ENCODE peak calls at places on chromosome 6, in eight cellular contexts. One of them, this sample, is unnamed.

GRCh38 chr6:169968541-169969270 is 217.3 kb downstream of the ERMARD start:
- DNase-seq in activated CD8-positive, alpha-beta memory T cell treated with anti-CD3 and anti-CD28 coated beads for 24 hours: no peak
- DNase-seq in HEK293T: no peak
- DNase-seq in neuronal stem cell: no peak
- DNase-seq in NCI-H748 treated with DMSO at 0.1 percent for 48 hours: no peak
- DNase-seq in LoVo: no peak
- DNase-seq in endodermal cell: peak
- DNase-seq in ovary: peak
- DNase-seq in this sample: no peak

GRCh38 chr6:112560651-112561050 is 213.5 kb downstream of the RFPL4B start:
- DNase-seq in endodermal cell: no peak
- DNase-seq in activated CD8-positive, alpha-beta memory T cell treated with anti-CD3 and anti-CD28 coated beads for 24 hours: no peak
- DNase-seq in LoVo: no peak
- DNase-seq in HEK293T: no peak
- DNase-seq in NCI-H748 treated with DMSO at 0.1 percent for 48 hours: no peak
- DNase-seq in neuronal stem cell: no peak
- DNase-seq in ovary: no peak
- DNase-seq in this sample: no peak

GRCh38 chr6:22194188-22194921 is 102.5 kb downstream of the PRL start:
- DNase-seq in LoVo: no peak
- DNase-seq in endodermal cell: no peak
- DNase-seq in ovary: no peak
- DNase-seq in HEK293T: no peak
- DNase-seq in NCI-H748 treated with DMSO at 0.1 percent for 48 hours: no peak
- DNase-seq in neuronal stem cell: no peak
- DNase-seq in activated CD8-positive, alpha-beta memory T cell treated with anti-CD3 and anti-CD28 coated beads for 24 hours: no peak
- DNase-seq in this sample: no peak

GRCh38 chr6:164554700-164555479 is 754.5 kb downstream of the C6orf118 start:
- DNase-seq in LoVo: no peak
- DNase-seq in HEK293T: no peak
- DNase-seq in ovary: no peak
- DNase-seq in neuronal stem cell: no peak
- DNase-seq in NCI-H748 treated with DMSO at 0.1 percent for 48 hours: no peak
- DNase-seq in endodermal cell: no peak
- DNase-seq in activated CD8-positive, alpha-beta memory T cell treated with anti-CD3 and anti-CD28 coated beads for 24 hours: no peak
- DNase-seq in this sample: no peak

GRCh38 chr6:9028086-9028485 is 592.7 kb upstream of the SLC35B3 start:
- DNase-seq in LoVo: no peak
- DNase-seq in ovary: no peak
- DNase-seq in neuronal stem cell: no peak
- DNase-seq in NCI-H748 treated with DMSO at 0.1 percent for 48 hours: no peak
- DNase-seq in activated CD8-positive, alpha-beta memory T cell treated with anti-CD3 and anti-CD28 coated beads for 24 hours: no peak
- DNase-seq in endodermal cell: no peak
- DNase-seq in HEK293T: no peak
- DNase-seq in this sample: no peak

GRCh38 chr6:44606506-44606905 is 219.0 kb downstream of the CDC5L start:
- DNase-seq in neuronal stem cell: no peak
- DNase-seq in LoVo: no peak
- DNase-seq in ovary: no peak
- DNase-seq in endodermal cell: peak
- DNase-seq in NCI-H748 treated with DMSO at 0.1 percent for 48 hours: peak
- DNase-seq in HEK293T: no peak
- DNase-seq in activated CD8-positive, alpha-beta memory T cell treated with anti-CD3 and anti-CD28 coated beads for 24 hours: peak
- DNase-seq in this sample: no peak

GRCh38 chr6:20403766-20404640 is 2.3 kb downstream of the E2F3 start:
- DNase-seq in ovary: peak
- DNase-seq in endodermal cell: peak
- DNase-seq in neuronal stem cell: peak
- DNase-seq in LoVo: peak
- DNase-seq in activated CD8-positive, alpha-beta memory T cell treated with anti-CD3 and anti-CD28 coated beads for 24 hours: peak
- DNase-seq in HEK293T: peak
- DNase-seq in NCI-H748 treated with DMSO at 0.1 percent for 48 hours: peak
- DNase-seq in this sample: no peak

GRCh38 chr6:79385333-79385732 is 150.9 kb upstream of the HMGN3 start:
- DNase-seq in endodermal cell: no peak
- DNase-seq in activated CD8-positive, alpha-beta memory T cell treated with anti-CD3 and anti-CD28 coated beads for 24 hours: no peak
- DNase-seq in LoVo: no peak
- DNase-seq in NCI-H748 treated with DMSO at 0.1 percent for 48 hours: no peak
- DNase-seq in ovary: no peak
- DNase-seq in neuronal stem cell: no peak
- DNase-seq in HEK293T: no peak
- DNase-seq in this sample: no peak

GRCh38 chr6:12132351-12133222 is 120.5 kb downstream of the HIVEP1 start:
- DNase-seq in ovary: no peak
- DNase-seq in endodermal cell: no peak
- DNase-seq in neuronal stem cell: no peak
- DNase-seq in activated CD8-positive, alpha-beta memory T cell treated with anti-CD3 and anti-CD28 coated beads for 24 hours: no peak
- DNase-seq in NCI-H748 treated with DMSO at 0.1 percent for 48 hours: no peak
- DNase-seq in HEK293T: no peak
- DNase-seq in LoVo: no peak
- DNase-seq in this sample: no peak

GRCh38 chr6:28648035-28648877 is 122.6 kb downstream of the GPX5 start:
- DNase-seq in endodermal cell: peak
- DNase-seq in neuronal stem cell: peak
- DNase-seq in LoVo: peak
- DNase-seq in ovary: peak
- DNase-seq in activated CD8-positive, alpha-beta memory T cell treated with anti-CD3 and anti-CD28 coated beads for 24 hours: peak
- DNase-seq in NCI-H748 treated with DMSO at 0.1 percent for 48 hours: peak
- DNase-seq in HEK293T: peak
- DNase-seq in this sample: no peak

GRCh38 chr6:3444276-3445088 is 12.4 kb downstream of the SLC22A23 start:
- DNase-seq in neuronal stem cell: no peak
- DNase-seq in ovary: no peak
- DNase-seq in HEK293T: no peak
- DNase-seq in endodermal cell: peak
- DNase-seq in LoVo: peak
- DNase-seq in NCI-H748 treated with DMSO at 0.1 percent for 48 hours: no peak
- DNase-seq in activated CD8-positive, alpha-beta memory T cell treated with anti-CD3 and anti-CD28 coated beads for 24 hours: no peak
- DNase-seq in this sample: no peak

GRCh38 chr6:136347847-136348246 is 58.2 kb upstream of the BCLAF1 start:
- DNase-seq in LoVo: no peak
- DNase-seq in activated CD8-positive, alpha-beta memory T cell treated with anti-CD3 and anti-CD28 coated beads for 24 hours: no peak
- DNase-seq in NCI-H748 treated with DMSO at 0.1 percent for 48 hours: no peak
- DNase-seq in ovary: no peak
- DNase-seq in HEK293T: no peak
- DNase-seq in neuronal stem cell: no peak
- DNase-seq in endodermal cell: no peak
- DNase-seq in this sample: no peak

GRCh38 chr6:15946701-15947390 is 182.0 kb upstream of the MYLIP start:
- DNase-seq in ovary: no peak
- DNase-seq in NCI-H748 treated with DMSO at 0.1 percent for 48 hours: no peak
- DNase-seq in activated CD8-positive, alpha-beta memory T cell treated with anti-CD3 and anti-CD28 coated beads for 24 hours: no peak
- DNase-seq in LoVo: no peak
- DNase-seq in HEK293T: no peak
- DNase-seq in endodermal cell: no peak
- DNase-seq in neuronal stem cell: no peak
- DNase-seq in this sample: no peak

GRCh38 chr6:169668203-169668847 is 33.5 kb downstream of the WDR27 start:
- DNase-seq in NCI-H748 treated with DMSO at 0.1 percent for 48 hours: no peak
- DNase-seq in LoVo: no peak
- DNase-seq in ovary: no peak
- DNase-seq in HEK293T: no peak
- DNase-seq in activated CD8-positive, alpha-beta memory T cell treated with anti-CD3 and anti-CD28 coated beads for 24 hours: no peak
- DNase-seq in neuronal stem cell: no peak
- DNase-seq in endodermal cell: no peak
- DNase-seq in this sample: no peak

GRCh38 chr6:157953580-157954091 is 28.0 kb upstream of the SYNJ2 start:
- DNase-seq in neuronal stem cell: no peak
- DNase-seq in ovary: no peak
- DNase-seq in NCI-H748 treated with DMSO at 0.1 percent for 48 hours: peak
- DNase-seq in activated CD8-positive, alpha-beta memory T cell treated with anti-CD3 and anti-CD28 coated beads for 24 hours: no peak
- DNase-seq in HEK293T: no peak
- DNase-seq in LoVo: peak
- DNase-seq in endodermal cell: no peak
- DNase-seq in this sample: no peak

GRCh38 chr6:119312875-119313338 is 36.7 kb downstream of the MAN1A1 start:
- DNase-seq in HEK293T: no peak
- DNase-seq in neuronal stem cell: no peak
- DNase-seq in LoVo: no peak
- DNase-seq in activated CD8-positive, alpha-beta memory T cell treated with anti-CD3 and anti-CD28 coated beads for 24 hours: no peak
- DNase-seq in ovary: no peak
- DNase-seq in endodermal cell: peak
- DNase-seq in NCI-H748 treated with DMSO at 0.1 percent for 48 hours: no peak
- DNase-seq in this sample: no peak

GRCh38 chr6:33807606-33808005 is 3.8 kb upstream of the MLN start:
- DNase-seq in neuronal stem cell: no peak
- DNase-seq in LoVo: no peak
- DNase-seq in NCI-H748 treated with DMSO at 0.1 percent for 48 hours: no peak
- DNase-seq in ovary: no peak
- DNase-seq in activated CD8-positive, alpha-beta memory T cell treated with anti-CD3 and anti-CD28 coated beads for 24 hours: no peak
- DNase-seq in endodermal cell: no peak
- DNase-seq in HEK293T: no peak
- DNase-seq in this sample: no peak

GRCh38 chr6:75149253-75149652 is 56.6 kb downstream of the COL12A1 start:
- DNase-seq in LoVo: no peak
- DNase-seq in endodermal cell: no peak
- DNase-seq in activated CD8-positive, alpha-beta memory T cell treated with anti-CD3 and anti-CD28 coated beads for 24 hours: no peak
- DNase-seq in neuronal stem cell: no peak
- DNase-seq in NCI-H748 treated with DMSO at 0.1 percent for 48 hours: no peak
- DNase-seq in ovary: no peak
- DNase-seq in HEK293T: no peak
- DNase-seq in this sample: no peak

GRCh38 chr6:141667580-141668309 is 465.0 kb upstream of the GJE1 start:
- DNase-seq in LoVo: no peak
- DNase-seq in activated CD8-positive, alpha-beta memory T cell treated with anti-CD3 and anti-CD28 coated beads for 24 hours: no peak
- DNase-seq in NCI-H748 treated with DMSO at 0.1 percent for 48 hours: no peak
- DNase-seq in HEK293T: no peak
- DNase-seq in ovary: no peak
- DNase-seq in neuronal stem cell: no peak
- DNase-seq in endodermal cell: peak
- DNase-seq in this sample: no peak

GRCh38 chr6:37244430-37245310 is 12.9 kb upstream of the TBC1D22B start:
- DNase-seq in NCI-H748 treated with DMSO at 0.1 percent for 48 hours: peak
- DNase-seq in neuronal stem cell: no peak
- DNase-seq in endodermal cell: no peak
- DNase-seq in HEK293T: no peak
- DNase-seq in LoVo: peak
- DNase-seq in activated CD8-positive, alpha-beta memory T cell treated with anti-CD3 and anti-CD28 coated beads for 24 hours: no peak
- DNase-seq in ovary: peak
- DNase-seq in this sample: no peak

GRCh38 chr6:168385380-168385779 is 55.6 kb upstream of the SMOC2 start:
- DNase-seq in LoVo: no peak
- DNase-seq in activated CD8-positive, alpha-beta memory T cell treated with anti-CD3 and anti-CD28 coated beads for 24 hours: no peak
- DNase-seq in ovary: no peak
- DNase-seq in endodermal cell: no peak
- DNase-seq in HEK293T: no peak
- DNase-seq in NCI-H748 treated with DMSO at 0.1 percent for 48 hours: no peak
- DNase-seq in neuronal stem cell: no peak
- DNase-seq in this sample: no peak

GRCh38 chr6:155381856-155382690 is 67.8 kb upstream of the TFB1M start:
- DNase-seq in neuronal stem cell: no peak
- DNase-seq in NCI-H748 treated with DMSO at 0.1 percent for 48 hours: no peak
- DNase-seq in ovary: no peak
- DNase-seq in LoVo: no peak
- DNase-seq in HEK293T: no peak
- DNase-seq in activated CD8-positive, alpha-beta memory T cell treated with anti-CD3 and anti-CD28 coated beads for 24 hours: no peak
- DNase-seq in endodermal cell: no peak
- DNase-seq in this sample: no peak

GRCh38 chr6:158040051-158040803 is 58.6 kb downstream of the SYNJ2 start:
- DNase-seq in HEK293T: peak
- DNase-seq in ovary: peak
- DNase-seq in activated CD8-positive, alpha-beta memory T cell treated with anti-CD3 and anti-CD28 coated beads for 24 hours: no peak
- DNase-seq in endodermal cell: no peak
- DNase-seq in NCI-H748 treated with DMSO at 0.1 percent for 48 hours: no peak
- DNase-seq in LoVo: peak
- DNase-seq in neuronal stem cell: no peak
- DNase-seq in this sample: no peak

GRCh38 chr6:105920071-105920470 is 166.1 kb upstream of the PRDM1 start:
- DNase-seq in ovary: no peak
- DNase-seq in NCI-H748 treated with DMSO at 0.1 percent for 48 hours: no peak
- DNase-seq in neuronal stem cell: no peak
- DNase-seq in endodermal cell: no peak
- DNase-seq in activated CD8-positive, alpha-beta memory T cell treated with anti-CD3 and anti-CD28 coated beads for 24 hours: no peak
- DNase-seq in HEK293T: no peak
- DNase-seq in LoVo: no peak
- DNase-seq in this sample: no peak

GRCh38 chr6:43771210-43771857 is 1.3 kb downstream of the VEGFA start:
- DNase-seq in ovary: peak
- DNase-seq in neuronal stem cell: peak
- DNase-seq in endodermal cell: peak
- DNase-seq in LoVo: peak
- DNase-seq in HEK293T: peak
- DNase-seq in NCI-H748 treated with DMSO at 0.1 percent for 48 hours: no peak
- DNase-seq in activated CD8-positive, alpha-beta memory T cell treated with anti-CD3 and anti-CD28 coated beads for 24 hours: peak
- DNase-seq in this sample: no peak

GRCh38 chr6:96542702-96543101 is 20.2 kb upstream of the FHL5 start:
- DNase-seq in NCI-H748 treated with DMSO at 0.1 percent for 48 hours: peak
- DNase-seq in ovary: no peak
- DNase-seq in neuronal stem cell: no peak
- DNase-seq in activated CD8-positive, alpha-beta memory T cell treated with anti-CD3 and anti-CD28 coated beads for 24 hours: no peak
- DNase-seq in endodermal cell: no peak
- DNase-seq in HEK293T: peak
- DNase-seq in LoVo: no peak
- DNase-seq in this sample: no peak

GRCh38 chr6:1792989-1793388 is 183.3 kb downstream of the FOXC1 start:
- DNase-seq in activated CD8-positive, alpha-beta memory T cell treated with anti-CD3 and anti-CD28 coated beads for 24 hours: no peak
- DNase-seq in endodermal cell: peak
- DNase-seq in HEK293T: peak
- DNase-seq in ovary: no peak
- DNase-seq in LoVo: peak
- DNase-seq in neuronal stem cell: no peak
- DNase-seq in NCI-H748 treated with DMSO at 0.1 percent for 48 hours: peak
- DNase-seq in this sample: no peak

GRCh38 chr6:73898599-73898998 is 202.6 kb downstream of the CD109 start:
- DNase-seq in LoVo: no peak
- DNase-seq in NCI-H748 treated with DMSO at 0.1 percent for 48 hours: no peak
- DNase-seq in activated CD8-positive, alpha-beta memory T cell treated with anti-CD3 and anti-CD28 coated beads for 24 hours: no peak
- DNase-seq in ovary: no peak
- DNase-seq in neuronal stem cell: no peak
- DNase-seq in endodermal cell: no peak
- DNase-seq in HEK293T: no peak
- DNase-seq in this sample: no peak

GRCh38 chr6:31597006-31597405 is 4.2 kb upstream of the NCR3 start:
- DNase-seq in LoVo: peak
- DNase-seq in endodermal cell: no peak
- DNase-seq in activated CD8-positive, alpha-beta memory T cell treated with anti-CD3 and anti-CD28 coated beads for 24 hours: peak
- DNase-seq in NCI-H748 treated with DMSO at 0.1 percent for 48 hours: peak
- DNase-seq in neuronal stem cell: no peak
- DNase-seq in HEK293T: no peak
- DNase-seq in ovary: no peak
- DNase-seq in this sample: no peak

GRCh38 chr6:63352587-63353281 is 33.0 kb upstream of the LGSN start:
- DNase-seq in LoVo: peak
- DNase-seq in activated CD8-positive, alpha-beta memory T cell treated with anti-CD3 and anti-CD28 coated beads for 24 hours: no peak
- DNase-seq in HEK293T: peak
- DNase-seq in NCI-H748 treated with DMSO at 0.1 percent for 48 hours: peak
- DNase-seq in endodermal cell: peak
- DNase-seq in neuronal stem cell: peak
- DNase-seq in ovary: no peak
- DNase-seq in this sample: peak

GRCh38 chr6:52877168-52877567 is 32.3 kb downstream of the GSTA3 start:
- DNase-seq in LoVo: peak
- DNase-seq in NCI-H748 treated with DMSO at 0.1 percent for 48 hours: no peak
- DNase-seq in neuronal stem cell: no peak
- DNase-seq in endodermal cell: no peak
- DNase-seq in activated CD8-positive, alpha-beta memory T cell treated with anti-CD3 and anti-CD28 coated beads for 24 hours: no peak
- DNase-seq in ovary: no peak
- DNase-seq in HEK293T: no peak
- DNase-seq in this sample: no peak

GRCh38 chr6:40732878-40733277 is 145.7 kb upstream of the LRFN2 start:
- DNase-seq in LoVo: no peak
- DNase-seq in NCI-H748 treated with DMSO at 0.1 percent for 48 hours: no peak
- DNase-seq in ovary: no peak
- DNase-seq in HEK293T: no peak
- DNase-seq in activated CD8-positive, alpha-beta memory T cell treated with anti-CD3 and anti-CD28 coated beads for 24 hours: no peak
- DNase-seq in neuronal stem cell: no peak
- DNase-seq in endodermal cell: no peak
- DNase-seq in this sample: no peak

GRCh38 chr6:107822154-107823046 is 1.7 kb downstream of the SCML4 start:
- DNase-seq in ovary: no peak
- DNase-seq in activated CD8-positive, alpha-beta memory T cell treated with anti-CD3 and anti-CD28 coated beads for 24 hours: peak
- DNase-seq in neuronal stem cell: no peak
- DNase-seq in HEK293T: no peak
- DNase-seq in NCI-H748 treated with DMSO at 0.1 percent for 48 hours: no peak
- DNase-seq in LoVo: no peak
- DNase-seq in endodermal cell: peak
- DNase-seq in this sample: no peak

GRCh38 chr6:149014631-149015171 is 267.9 kb downstream of the UST start:
- DNase-seq in endodermal cell: peak
- DNase-seq in ovary: no peak
- DNase-seq in LoVo: no peak
- DNase-seq in neuronal stem cell: no peak
- DNase-seq in HEK293T: no peak
- DNase-seq in activated CD8-positive, alpha-beta memory T cell treated with anti-CD3 and anti-CD28 coated beads for 24 hours: no peak
- DNase-seq in NCI-H748 treated with DMSO at 0.1 percent for 48 hours: no peak
- DNase-seq in this sample: peak